ENCODE peak calls at places on chromosome 5, in five cellular contexts. One of them, this sample, is unnamed.
A peak's percentile ranks its signal among the peaks of the same experiment; 100 is the strongest.

GRCh38 chr5:112820246-112820645 is 40.8 kb upstream of the SRP19 start:
- DNase-seq in AG09309: no peak
- DNase-seq in BJ: no peak
- DNase-seq in foreskin fibroblast: no peak
- DNase-seq in astrocyte of the spinal cord: no peak
- DNase-seq in this sample: no peak

GRCh38 chr5:176816043-176816745 is 5.8 kb downstream of the UNC5A start:
- DNase-seq in BJ: no peak
- DNase-seq in AG09309: no peak
- DNase-seq in astrocyte of the spinal cord: no peak
- DNase-seq in foreskin fibroblast: no peak
- DNase-seq in this sample: no peak

GRCh38 chr5:91245871-91246270 is 137.2 kb downstream of the ARRDC3 start:
- DNase-seq in foreskin fibroblast: no peak
- DNase-seq in BJ: no peak
- DNase-seq in AG09309: no peak
- DNase-seq in astrocyte of the spinal cord: no peak
- DNase-seq in this sample: no peak

GRCh38 chr5:139817362-139817761 is 21.8 kb downstream of the PSD2 start:
- DNase-seq in foreskin fibroblast: no peak
- DNase-seq in BJ: no peak
- DNase-seq in astrocyte of the spinal cord: no peak
- DNase-seq in AG09309: no peak
- DNase-seq in this sample: no peak

GRCh38 chr5:101024299-101024698 is 121.2 kb upstream of the ST8SIA4 start:
- DNase-seq in foreskin fibroblast: no peak
- DNase-seq in AG09309: no peak
- DNase-seq in astrocyte of the spinal cord: no peak
- DNase-seq in BJ: no peak
- DNase-seq in this sample: no peak

GRCh38 chr5:158725223-158725825 is 374.4 kb downstream of the EBF1 start:
- DNase-seq in AG09309: no peak
- DNase-seq in astrocyte of the spinal cord: no peak
- DNase-seq in foreskin fibroblast: no peak
- DNase-seq in BJ: no peak
- DNase-seq in this sample: no peak

GRCh38 chr5:21654-22233 is 70.2 kb upstream of the PLEKHG4B start:
- DNase-seq in foreskin fibroblast: peak; percentile 15
- DNase-seq in AG09309: no peak
- DNase-seq in BJ: no peak
- DNase-seq in astrocyte of the spinal cord: peak; percentile 9
- DNase-seq in this sample: no peak

GRCh38 chr5:42825422-42826148 is 13.9 kb upstream of the SELENOP start:
- DNase-seq in AG09309: no peak
- DNase-seq in astrocyte of the spinal cord: no peak
- DNase-seq in BJ: no peak
- DNase-seq in foreskin fibroblast: no peak
- DNase-seq in this sample: no peak

GRCh38 chr5:175436403-175436802 is 7.6 kb downstream of the DRD1 start:
- DNase-seq in AG09309: no peak
- DNase-seq in BJ: no peak
- DNase-seq in foreskin fibroblast: no peak
- DNase-seq in astrocyte of the spinal cord: no peak
- DNase-seq in this sample: no peak

GRCh38 chr5:68137451-68138190 is 77.9 kb upstream of the PIK3R1 start:
- DNase-seq in astrocyte of the spinal cord: peak; percentile 68
- DNase-seq in BJ: peak; percentile 73
- DNase-seq in foreskin fibroblast: peak; percentile 72
- DNase-seq in AG09309: peak; percentile 50
- DNase-seq in this sample: no peak

GRCh38 chr5:18761801-18762200 is 1127.5 kb downstream of the TAF11L14 start:
- DNase-seq in AG09309: no peak
- DNase-seq in BJ: no peak
- DNase-seq in foreskin fibroblast: no peak
- DNase-seq in astrocyte of the spinal cord: peak; percentile 33
- DNase-seq in this sample: no peak

GRCh38 chr5:8247074-8247473 is 378.1 kb downstream of the MTRR start:
- DNase-seq in foreskin fibroblast: no peak
- DNase-seq in AG09309: no peak
- DNase-seq in astrocyte of the spinal cord: no peak
- DNase-seq in BJ: no peak
- DNase-seq in this sample: no peak

GRCh38 chr5:62343428-62343827 is 37.4 kb downstream of the KIF2A start:
- DNase-seq in AG09309: no peak
- DNase-seq in astrocyte of the spinal cord: no peak
- DNase-seq in foreskin fibroblast: no peak
- DNase-seq in BJ: no peak
- DNase-seq in this sample: no peak

DNA sequence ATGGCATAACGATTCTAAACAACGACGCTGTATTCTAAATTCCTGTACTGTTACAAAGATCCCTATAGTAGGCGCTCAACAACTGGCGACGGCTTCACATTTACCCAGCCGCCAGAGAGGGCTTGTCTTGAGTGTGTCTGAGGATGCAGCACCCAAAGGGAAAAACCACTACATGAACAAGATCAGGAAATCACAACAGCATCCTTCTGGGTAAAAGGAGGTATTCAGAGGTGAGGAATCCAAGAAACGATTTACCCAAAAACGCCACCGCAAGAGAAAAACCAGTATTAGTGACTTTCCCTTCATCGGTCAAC is 711 bp downstream of the TTC33 start:
- DNase-seq in BJ: no peak
- DNase-seq in foreskin fibroblast: peak; percentile 75
- DNase-seq in astrocyte of the spinal cord: peak; percentile 85
- DNase-seq in AG09309: peak; percentile 38
- DNase-seq in this sample: peak; percentile 50
- TF ChIP-seq CTCF in BJ: peak; percentile 82
- TF ChIP-seq CTCF in foreskin fibroblast: peak; percentile 71
- TF ChIP-seq CTCF in astrocyte of the spinal cord: peak; percentile 78
- TF ChIP-seq CTCF in AG09309: peak; percentile 72
- TF ChIP-seq CTCF in this sample: peak; percentile 76

GRCh38 chr5:124859027-124859426 is 112.6 kb upstream of the ZNF608 start:
- DNase-seq in foreskin fibroblast: peak; percentile 41
- DNase-seq in BJ: no peak
- DNase-seq in AG09309: no peak
- DNase-seq in astrocyte of the spinal cord: no peak
- DNase-seq in this sample: no peak
- H3K4me3 ChIP-seq in foreskin fibroblast: no peak overlapping the region
- H3K4me3 ChIP-seq in BJ: no peak overlapping the region
- H3K4me3 ChIP-seq in AG09309: no peak overlapping the region
- H3K4me3 ChIP-seq in astrocyte of the spinal cord: no peak overlapping the region
- H3K4me3 ChIP-seq in this sample: no peak overlapping the region

GRCh38 chr5:147882586-147883313 is 4.2 kb downstream of the SCGB3A2 start:
- DNase-seq in astrocyte of the spinal cord: no peak
- DNase-seq in foreskin fibroblast: no peak
- DNase-seq in AG09309: no peak
- DNase-seq in BJ: no peak
- DNase-seq in this sample: no peak

GRCh38 chr5:147892696-147893296 is 13.5 kb downstream of the C5orf46 start:
- DNase-seq in foreskin fibroblast: no peak
- DNase-seq in astrocyte of the spinal cord: peak; percentile 12
- DNase-seq in BJ: no peak
- DNase-seq in AG09309: no peak
- DNase-seq in this sample: no peak

GRCh38 chr5:147887925-147888324 is 9.4 kb downstream of the SCGB3A2 start:
- DNase-seq in BJ: no peak
- DNase-seq in foreskin fibroblast: no peak
- DNase-seq in astrocyte of the spinal cord: peak; percentile 9
- DNase-seq in AG09309: no peak
- DNase-seq in this sample: no peak

DNA sequence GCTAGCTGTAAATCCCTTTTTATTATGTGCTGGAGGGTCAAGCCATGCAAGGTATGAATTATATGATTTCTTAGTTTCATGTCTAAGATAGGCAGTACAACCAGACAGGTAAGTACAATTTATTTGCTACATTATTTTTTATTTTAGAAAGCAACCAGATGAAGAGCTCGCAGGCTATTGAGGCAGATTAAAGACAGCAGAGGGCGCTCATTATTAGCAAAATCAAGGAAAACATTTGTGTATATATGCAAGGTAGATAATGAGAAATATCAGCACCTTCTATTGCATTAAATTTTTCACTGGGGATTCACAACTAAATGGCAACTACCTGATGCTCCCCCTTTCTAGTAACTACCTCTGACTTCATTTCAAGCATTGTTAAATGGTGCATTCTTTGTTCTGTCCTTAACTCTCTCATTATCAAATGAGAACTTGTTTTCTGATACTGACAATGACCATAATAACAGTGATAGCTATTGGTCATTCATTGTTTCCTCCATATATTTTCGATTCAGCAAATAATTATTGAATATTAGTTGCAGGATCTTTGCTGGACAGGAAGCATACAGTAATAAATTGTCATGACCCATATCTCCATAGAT is 8.6 kb downstream of the SCGB3A2 start:
- DNase-seq in foreskin fibroblast: no peak
- DNase-seq in AG09309: no peak
- DNase-seq in astrocyte of the spinal cord: peak; percentile 55
- DNase-seq in BJ: no peak
- DNase-seq in this sample: no peak
- TF ChIP-seq CTCF in foreskin fibroblast: peak; percentile 39
- TF ChIP-seq CTCF in AG09309: peak; percentile 64
- TF ChIP-seq CTCF in astrocyte of the spinal cord: peak; percentile 68
- TF ChIP-seq CTCF in BJ: peak; percentile 33
- TF ChIP-seq CTCF in this sample: peak; percentile 70

DNA sequence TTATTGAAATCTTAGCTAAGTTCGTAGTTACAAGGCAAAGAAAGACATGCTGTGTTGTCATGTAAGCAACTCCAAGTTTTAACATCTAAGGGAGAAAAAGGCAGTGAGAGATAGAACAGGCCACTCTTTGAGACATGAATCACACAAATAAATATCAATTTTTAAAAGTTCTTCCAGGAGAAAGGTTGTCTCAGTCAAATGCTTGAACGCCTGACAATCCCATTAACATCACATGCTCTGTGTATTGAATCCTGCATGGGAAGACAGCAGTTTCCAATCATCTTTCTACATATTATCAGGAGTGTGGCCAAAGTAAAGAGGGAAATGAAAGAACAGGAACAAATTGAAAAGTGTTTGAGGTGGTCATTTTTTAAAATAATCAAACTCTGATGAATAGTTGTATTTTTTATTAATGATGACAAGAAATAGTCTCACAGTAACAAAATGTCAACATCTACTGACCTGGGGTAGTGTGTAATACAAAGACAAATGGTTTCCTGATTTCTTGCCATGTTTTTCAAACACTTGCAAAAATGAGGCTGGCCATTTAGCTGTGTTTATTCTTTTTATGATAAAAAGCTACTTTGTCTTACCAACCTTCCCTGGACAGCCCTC is 6.4 kb upstream of the C6 start:
- DNase-seq in AG09309: no peak
- DNase-seq in astrocyte of the spinal cord: no peak
- DNase-seq in BJ: no peak
- DNase-seq in foreskin fibroblast: no peak
- DNase-seq in this sample: no peak
- H3K4me3 ChIP-seq in AG09309: no peak overlapping the region
- H3K4me3 ChIP-seq in astrocyte of the spinal cord: no peak overlapping the region
- H3K4me3 ChIP-seq in BJ: no peak overlapping the region
- H3K4me3 ChIP-seq in foreskin fibroblast: no peak overlapping the region
- H3K4me3 ChIP-seq in this sample: no peak overlapping the region

GRCh38 chr5:126354012-126354856 is 69.0 kb upstream of the GRAMD2B start:
- DNase-seq in AG09309: peak; percentile 96
- DNase-seq in astrocyte of the spinal cord: peak; percentile 97
- DNase-seq in foreskin fibroblast: peak; percentile 92
- DNase-seq in BJ: peak; percentile 96
- DNase-seq in this sample: peak; percentile 73
- TF ChIP-seq CTCF in AG09309: peak; percentile 45
- TF ChIP-seq CTCF in astrocyte of the spinal cord: peak; percentile 31
- TF ChIP-seq CTCF in foreskin fibroblast: peak; percentile 32
- TF ChIP-seq CTCF in BJ: peak; percentile 40
- TF ChIP-seq CTCF in this sample: peak; percentile 59

This sample was measured in epithelial cell of proximal tubule.